ENCODE peak calls at places on chromosomes 16 and 17, in nine cellular contexts. R is AG10803, S is fibroblast of pulmonary artery, M is Panc1, B is endothelial cell, N is lower lobe of right lung, V is A549, W is endodermal cell, P is HFFc6. G is an unnamed sample.

GRCh38 chr16:89094252-89094901 is 725 bp downstream of the ACSF3 start:
- DNase-seq in R (no peak), S (no peak), M (no peak), B (no peak), N (no peak), V (peak), W (peak), P (peak), G (no peak)

GRCh38 chr17:40442392-40443195 is 656 bp upstream of the IGFBP4 start:
- DNase-seq in R (no peak), S (peak), M (no peak), B (no peak), N (no peak), V (peak), W (no peak), P (no peak), G (no peak)

GRCh38 chr17:8791910-8792270 is 7.3 kb downstream of the MFSD6L start:
- DNase-seq in R (peak), S (peak), M (no peak), B (no peak), N (no peak), V (no peak), W (no peak), P (peak), G (no peak)

GRCh38 chr16:78596996-78597422 is 497.6 kb downstream of the WWOX start:
- DNase-seq in R (no peak), S (no peak), M (no peak), B (no peak), N (no peak), V (no peak), W (no peak), P (no peak), G (no peak)

GRCh38 chr16:50121721-50122445 is 31.2 kb upstream of the TENT4B start:
- DNase-seq in R (no peak), S (no peak), M (no peak), B (no peak), N (no peak), V (no peak), W (no peak), P (no peak), G (no peak)

GRCh38 chr17:19335951-19336631 is 26.4 kb downstream of the B9D1 start:
- DNase-seq in R (no peak), S (no peak), M (no peak), B (no peak), N (no peak), V (no peak), W (peak), P (no peak), G (no peak)

GRCh38 chr17:80124351-80124981 is 22.5 kb downstream of the EIF4A3 start:
- DNase-seq in R (peak), S (peak), M (no peak), B (peak), N (no peak), V (peak), W (peak), P (no peak), G (no peak)

GRCh38 chr17:28225271-28225670 is 93.7 kb upstream of the TMEM97 start:
- DNase-seq in R (no peak), S (no peak), M (no peak), B (no peak), N (no peak), V (no peak), W (no peak), P (no peak), G (no peak)

GRCh38 chr16:1470543-1471251 is 4.1 kb downstream of the CLCN7 start:
- DNase-seq in R (peak), S (peak), M (no peak), B (no peak), N (peak), V (no peak), W (no peak), P (no peak), G (no peak)

GRCh38 chr17:4329838-4330237 is 36.6 kb downstream of the UBE2G1 start:
- DNase-seq in R (peak), S (peak), M (peak), B (no peak), N (no peak), V (peak), W (no peak), P (peak), G (no peak)

GRCh38 chr16:48223490-48223889 is 20.6 kb upstream of the LONP2 start:
- DNase-seq in R (no peak), S (no peak), M (no peak), B (no peak), N (no peak), V (no peak), W (no peak), P (no peak), G (no peak)

GRCh38 chr16:10817963-10818941 is at the start of gene TVP23A:
- DNase-seq in R (no peak), S (peak), M (no peak), B (peak), N (no peak), V (no peak), W (peak), P (no peak), G (no peak)

GRCh38 chr16:29992371-29992967 is 2.9 kb downstream of the HIRIP3 start:
- DNase-seq in R (no peak), S (peak), M (no peak), B (no peak), N (no peak), V (no peak), W (no peak), P (peak), G (no peak)

GRCh38 chr16:87380875-87381274 is 2.7 kb downstream of the FBXO31 start:
- DNase-seq in R (peak), S (peak), M (no peak), B (no peak), N (peak), V (no peak), W (no peak), P (peak), G (no peak)

GRCh38 chr16:57774886-57775285 is 27.4 kb downstream of the KIFC3 start:
- DNase-seq in R (no peak), S (no peak), M (no peak), B (no peak), N (no peak), V (no peak), W (no peak), P (no peak), G (no peak)

GRCh38 chr17:48322060-48322459 is 108.0 kb downstream of the SKAP1 start:
- DNase-seq in R (peak), S (peak), M (no peak), B (no peak), N (no peak), V (peak), W (no peak), P (peak), G (no peak)
- TF ChIP-seq CTCF in R (peak), S (peak), M (peak), B (no peak), N (no peak), V (peak), W (peak), P (peak), G (no peak)

GRCh38 chr17:35345926-35346771 is 27.3 kb downstream of the SLFN11 start:
- DNase-seq in R (peak), S (peak), M (no peak), B (peak), N (peak), V (no peak), W (peak), P (peak), G (peak)

GRCh38 chr17:35352284-35352683 is 21.1 kb downstream of the SLFN11 start:
- DNase-seq in R (no peak), S (no peak), M (no peak), B (no peak), N (no peak), V (no peak), W (no peak), P (no peak), G (no peak)

GRCh38 chr17:35345445-35345925 is 27.9 kb downstream of the SLFN11 start:
- DNase-seq in R (no peak), S (no peak), M (no peak), B (no peak), N (no peak), V (no peak), W (peak), P (no peak), G (no peak)

DNA sequence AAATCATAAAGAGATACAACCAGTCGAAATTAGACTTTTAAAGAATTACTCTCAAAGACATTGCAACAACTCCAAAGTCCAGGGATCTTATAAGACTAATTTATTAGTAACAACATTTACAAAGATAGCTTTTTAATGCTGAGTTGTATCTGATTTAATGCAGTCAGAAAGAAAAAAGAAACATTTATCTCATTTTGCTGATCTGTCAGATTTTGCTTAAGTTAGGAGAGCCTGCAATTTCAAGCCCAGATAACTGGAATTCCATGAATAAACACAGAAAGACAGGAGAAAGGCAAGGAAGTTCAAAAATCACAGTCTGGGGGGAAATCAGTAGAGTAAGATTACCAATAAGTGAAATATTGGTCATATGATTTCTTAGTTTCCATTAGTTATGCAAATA is 22.9 kb downstream of the SLFN11 start:
- DNase-seq in R (no peak), S (no peak), M (no peak), B (no peak), N (no peak), V (no peak), W (no peak), P (no peak), G (no peak)
- TF ChIP-seq CTCF in R (no peak), S (no peak), M (no peak), B (no peak), N (no peak), V (no peak), W (no peak), P (no peak), G (no peak)

DNA sequence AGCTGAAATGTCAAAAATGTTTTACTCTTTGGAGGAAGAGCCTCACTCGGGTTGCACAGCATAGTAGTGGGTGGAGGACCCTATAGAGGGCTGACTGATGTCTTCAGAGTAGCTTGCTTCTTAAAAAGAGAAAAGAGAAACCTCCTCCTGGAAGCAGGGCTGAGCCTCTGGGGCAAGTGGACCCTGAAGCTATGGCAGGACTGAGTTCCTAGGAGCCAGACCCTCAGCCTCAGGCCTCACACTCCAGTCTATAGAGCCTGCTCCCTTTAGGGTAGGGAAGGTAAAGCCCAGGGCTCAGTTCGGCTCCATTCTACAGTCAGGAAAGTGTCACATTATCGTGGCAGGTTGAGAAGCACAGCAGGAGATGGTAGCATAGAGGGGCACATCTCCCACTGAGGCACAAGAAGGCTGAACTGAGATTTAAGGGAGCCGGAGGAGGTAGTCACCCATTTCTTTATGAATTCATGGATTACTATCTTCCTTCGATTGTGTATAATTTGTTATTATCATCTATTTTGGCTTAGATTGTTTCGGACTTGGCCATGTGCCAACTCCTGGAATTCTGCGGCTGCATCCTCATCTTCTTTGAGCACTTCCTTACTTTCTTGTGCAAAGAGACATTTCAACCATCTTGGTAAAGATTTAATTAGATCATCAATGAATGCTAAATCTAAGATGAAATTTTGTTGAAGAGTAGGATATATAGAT is 7.4 kb upstream of the CUEDC1 start:
- DNase-seq in R (no peak), S (no peak), M (no peak), B (no peak), N (no peak), V (no peak), W (peak), P (no peak), G (no peak)
- TF ChIP-seq CTCF in R (no peak), S (no peak), M (no peak), B (no peak), N (no peak), V (no peak), W (no peak), P (no peak), G (no peak)

DNA sequence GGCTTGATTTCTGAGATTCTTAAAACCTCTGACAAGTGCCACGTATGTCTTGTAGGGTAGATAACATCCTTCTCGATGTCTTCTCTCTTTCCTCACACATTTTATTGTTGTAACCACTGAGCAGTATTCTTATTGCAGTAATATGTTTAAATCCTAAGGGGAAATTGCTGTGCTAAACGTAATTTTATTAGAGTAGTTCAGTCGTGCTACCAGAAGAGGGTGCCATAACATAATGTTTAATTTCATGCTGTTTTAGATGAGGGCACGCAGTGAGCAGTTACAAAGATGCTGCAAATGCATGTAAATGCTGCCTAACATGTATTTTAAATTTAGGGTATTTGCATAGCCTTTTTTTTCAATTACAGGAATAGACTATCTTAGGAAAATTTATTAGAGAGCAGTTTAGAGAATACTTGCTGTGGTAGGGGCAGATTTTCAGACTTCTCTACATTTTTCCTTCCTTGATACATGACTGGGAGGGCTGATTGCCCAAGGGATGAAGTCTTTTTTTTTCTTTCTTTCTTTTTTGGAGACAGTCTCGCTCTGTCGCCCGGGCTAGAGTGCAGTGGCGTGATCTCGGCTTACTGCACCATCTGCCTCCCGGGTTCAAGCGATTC is 51.7 kb downstream of the GAN start:
- DNase-seq in R (peak), S (peak), M (peak), B (no peak), N (no peak), V (peak), W (no peak), P (peak), G (peak)
- TF ChIP-seq CTCF in R (peak), S (peak), M (peak), B (peak), N (peak), V (peak), W (peak), P (peak), G (peak)

GRCh38 chr17:6043405-6043804 is 26.8 kb upstream of the WSCD1 start:
- DNase-seq in R (no peak), S (no peak), M (no peak), B (no peak), N (no peak), V (no peak), W (no peak), P (no peak), G (no peak)

GRCh38 chr17:6047966-6048365 is 22.2 kb upstream of the WSCD1 start:
- DNase-seq in R (peak), S (no peak), M (no peak), B (no peak), N (no peak), V (no peak), W (no peak), P (peak), G (peak)

GRCh38 chr17:6046431-6046830 is 23.7 kb upstream of the WSCD1 start:
- DNase-seq in R (no peak), S (no peak), M (no peak), B (no peak), N (no peak), V (no peak), W (no peak), P (no peak), G (no peak)

GRCh38 chr17:6044261-6044660 is 25.9 kb upstream of the WSCD1 start:
- DNase-seq in R (no peak), S (no peak), M (no peak), B (no peak), N (no peak), V (no peak), W (no peak), P (no peak), G (no peak)

GRCh38 chr17:6045621-6046357 is 24.4 kb upstream of the WSCD1 start:
- DNase-seq in R (no peak), S (no peak), M (no peak), B (no peak), N (no peak), V (no peak), W (no peak), P (no peak), G (no peak)
- TF ChIP-seq CTCF in R (no peak), S (no peak), M (no peak), B (no peak), N (no peak), V (no peak), W (peak), P (no peak), G (no peak)

DNA sequence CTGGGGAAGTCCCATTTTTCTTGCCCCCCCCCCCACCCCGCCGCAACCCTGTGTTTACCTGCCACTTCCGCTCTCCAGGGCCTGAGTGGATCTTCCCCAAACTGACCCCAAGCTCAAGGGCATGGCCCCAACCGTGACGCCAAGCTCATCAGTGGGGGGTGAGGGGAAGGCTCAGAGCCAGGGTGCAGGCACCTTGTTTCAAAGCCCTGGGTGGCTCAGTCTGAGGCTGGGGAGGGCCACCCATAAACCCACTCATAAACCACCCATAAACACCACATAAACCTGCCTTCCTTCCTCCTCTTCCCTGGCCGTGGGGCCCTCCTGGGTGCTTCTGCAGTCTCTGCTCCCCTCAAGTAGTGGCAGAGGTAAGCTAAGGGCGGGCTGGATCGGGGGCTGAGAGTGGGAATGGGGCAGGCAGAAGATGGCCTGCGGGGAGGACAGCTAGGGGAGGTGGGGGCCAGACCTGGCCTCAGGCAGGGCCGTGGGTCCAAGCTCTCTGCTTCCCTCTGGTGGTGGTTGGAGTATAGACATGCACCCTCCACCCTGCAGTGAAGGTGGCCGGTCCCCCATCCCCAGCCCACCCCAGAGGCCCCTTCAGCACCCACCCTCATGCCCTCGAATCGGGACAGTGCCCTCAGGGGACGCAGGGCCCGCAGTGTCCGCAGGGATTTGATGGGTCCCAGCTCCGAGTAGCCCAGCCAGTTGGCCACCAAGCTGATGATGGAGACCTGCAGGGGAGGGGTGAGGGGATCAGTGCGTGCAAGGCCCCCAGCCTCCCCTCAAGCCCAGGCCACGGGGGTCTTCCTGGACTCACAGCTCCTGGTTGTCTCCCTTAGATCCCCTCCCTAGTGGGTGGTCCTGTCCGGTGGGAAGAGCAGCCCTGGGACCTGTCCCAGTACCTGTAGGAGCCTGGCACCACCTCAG is 14.6 kb upstream of the CD79B start:
- DNase-seq in R (peak), S (peak), M (peak), B (peak), N (peak), V (peak), W (peak), P (no peak), G (no peak)
- TF ChIP-seq CTCF in R (peak), S (peak), M (peak), B (peak), N (peak), V (peak), W (peak), P (peak), G (peak)

GRCh38 chr16:17460890-17461289 is 9.9 kb downstream of the XYLT1 start:
- DNase-seq in R (peak), S (no peak), M (no peak), B (no peak), N (no peak), V (no peak), W (no peak), P (no peak), G (no peak)

GRCh38 chr16:17459903-17460521 is 10.7 kb downstream of the XYLT1 start:
- DNase-seq in R (no peak), S (no peak), M (no peak), B (no peak), N (no peak), V (no peak), W (no peak), P (no peak), G (no peak)

GRCh38 chr16:17463335-17463734 is 7.4 kb downstream of the XYLT1 start:
- DNase-seq in R (no peak), S (no peak), M (no peak), B (no peak), N (no peak), V (no peak), W (no peak), P (no peak), G (no peak)

GRCh38 chr16:17465460-17465859 is 5.3 kb downstream of the XYLT1 start:
- DNase-seq in R (no peak), S (no peak), M (no peak), B (no peak), N (no peak), V (no peak), W (no peak), P (no peak), G (no peak)

DNA sequence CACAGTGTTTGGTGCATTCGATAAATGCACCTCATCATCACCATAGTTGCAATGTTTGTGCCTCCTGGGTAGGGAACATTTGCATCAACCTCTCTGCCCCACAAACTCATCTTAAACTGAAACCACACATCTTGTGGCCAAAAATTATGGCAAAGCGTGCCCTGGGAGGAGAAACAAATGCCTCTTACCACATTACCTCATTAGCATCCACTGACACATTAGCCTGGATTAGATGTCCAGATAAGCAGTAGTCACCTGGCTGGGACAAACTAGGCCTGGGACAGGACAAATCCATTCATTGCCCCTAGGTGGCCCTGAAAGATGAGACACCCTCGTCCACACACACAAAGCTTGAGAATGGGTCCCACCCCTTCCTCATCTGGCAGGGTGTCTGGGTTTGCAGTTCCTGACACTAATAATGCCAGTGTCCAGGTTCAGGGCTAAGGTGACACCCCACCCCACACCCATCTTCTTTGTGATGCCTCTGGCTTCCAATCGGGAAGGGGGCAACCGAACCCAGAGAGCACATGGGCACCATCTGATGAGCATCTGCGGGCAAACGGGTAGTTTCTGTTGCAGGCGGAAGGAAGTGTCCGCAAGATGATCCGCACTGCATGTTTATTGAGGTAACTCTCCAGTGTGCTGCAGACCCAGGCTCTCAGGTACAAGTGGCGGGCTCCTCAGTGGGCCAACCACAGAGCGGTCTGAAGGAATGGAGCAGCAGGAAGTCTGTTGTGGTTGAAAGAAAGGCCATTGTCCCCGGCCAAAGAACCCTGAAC is 8.6 kb downstream of the XYLT1 start:
- DNase-seq in R (no peak), S (no peak), M (no peak), B (no peak), N (no peak), V (no peak), W (peak), P (no peak), G (no peak)
- TF ChIP-seq CTCF in R (no peak), S (no peak), M (no peak), B (no peak), N (no peak), V (no peak), W (peak), P (no peak), G (no peak)

GRCh38 chr17:16150251-16150859 is 65.0 kb downstream of the NCOR1 start:
- DNase-seq in R (peak), S (peak), M (no peak), B (no peak), N (no peak), V (peak), W (no peak), P (peak), G (no peak)
- TF ChIP-seq CTCF in R (no peak), S (no peak), M (no peak), B (no peak), N (no peak), V (no peak), W (no peak), P (no peak), G (no peak)